ENCODE peak calls at places on chromosomes 1 and 21, in seven cellular contexts. W, F, Q, T, O, X and R are unnamed samples.

GRCh38 chr1:38444770-38445442 is 398.3 kb upstream of the POU3F1 start:
- DNase-seq in O (no peak), F (no peak), X (no peak), Q (no peak), T (no peak), W (no peak), R (no peak)

GRCh38 chr1:201223852-201224670 is 33.4 kb downstream of the IGFN1 start:
- DNase-seq in T (no peak), Q (no peak), X (no peak), F (no peak), W (no peak), O (no peak), R (no peak)

GRCh38 chr1:114341886-114342285 is 169.1 kb downstream of the TRIM33 start:
- DNase-seq in Q (no peak), W (peak), X (no peak), F (no peak), T (no peak), O (no peak), R (no peak)

GRCh38 chr1:243432136-243432535 is 176.3 kb downstream of the SDCCAG8 start:
- DNase-seq in F (no peak), W (no peak), Q (no peak), X (no peak), T (no peak), O (no peak), R (no peak)

GRCh38 chr1:39960461-39960958 is 5.6 kb downstream of the MFSD2A start:
- DNase-seq in W (no peak), Q (peak), F (peak), O (no peak), X (peak), T (peak), R (no peak)

GRCh38 chr21:46161180-46161799 is 5.9 kb upstream of the FTCD start:
- DNase-seq in T (no peak), O (no peak), W (no peak), X (peak), Q (peak), F (peak), R (no peak)

GRCh38 chr1:230002164-230002803 is 64.8 kb upstream of the GALNT2 start:
- DNase-seq in W (peak), Q (peak), F (peak), O (peak), X (no peak), T (no peak), R (no peak)

GRCh38 chr1:15799928-15800835 is 7.3 kb downstream of the UQCRHL start:
- DNase-seq in W (peak), O (no peak), X (no peak), F (peak), Q (peak), T (no peak), R (peak)

GRCh38 chr1:182909578-182909977 is 43.4 kb downstream of the SHCBP1L start:
- DNase-seq in O (no peak), Q (no peak), F (no peak), W (no peak), X (no peak), T (no peak), R (no peak)

GRCh38 chr1:35192056-35192852 is 691 bp downstream of the SFPQ start:
- DNase-seq in W (peak), O (peak), Q (peak), T (peak), X (peak), F (peak), R (peak)
- TF ChIP-seq CTCF in W (no peak), O (no peak), Q (peak), T (no peak), X (no peak), F (no peak), R (peak)

GRCh38 chr1:6546326-6546725 is 8.0 kb downstream of the NOL9 start:
- DNase-seq in Q (no peak), O (no peak), F (no peak), X (no peak), W (no peak), T (no peak), R (no peak)

GRCh38 chr1:6545276-6545934 is 8.9 kb downstream of the NOL9 start:
- DNase-seq in Q (no peak), X (no peak), F (no peak), O (no peak), T (no peak), W (peak), R (no peak)

GRCh38 chr1:6544831-6545230 is 9.5 kb downstream of the NOL9 start:
- DNase-seq in F (no peak), X (no peak), O (no peak), T (no peak), Q (no peak), W (peak), R (no peak)

DNA sequence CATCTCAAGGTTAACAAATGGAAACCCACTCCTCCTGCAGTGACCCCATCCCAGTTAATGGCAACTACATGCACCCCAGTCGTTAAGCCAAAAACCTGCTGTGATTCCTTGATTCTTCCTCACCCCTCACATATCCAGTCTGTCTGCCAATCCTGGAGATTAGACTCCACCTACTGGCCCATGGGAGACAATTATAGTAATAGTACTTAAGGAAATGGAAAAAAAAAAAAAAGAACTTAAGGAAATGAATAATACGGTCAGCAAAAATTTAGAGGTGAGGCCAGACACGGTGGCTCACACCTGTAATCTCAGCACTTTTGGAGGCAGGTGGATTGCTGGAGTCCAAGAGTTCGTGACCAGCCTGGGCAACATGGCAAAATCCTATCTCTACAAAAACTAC is 7.0 kb downstream of the NOL9 start:
- DNase-seq in O (peak), X (no peak), T (no peak), F (no peak), Q (no peak), W (peak), R (no peak)
- TF ChIP-seq CTCF in O (no peak), X (no peak), T (no peak), F (no peak), Q (no peak), W (peak), R (no peak)

GRCh38 chr1:208036177-208036808 is 125.4 kb upstream of the CD34 start:
- DNase-seq in F (no peak), O (no peak), W (peak), T (no peak), X (no peak), Q (no peak), R (no peak)
- TF ChIP-seq CTCF in F (no peak), O (no peak), W (peak), T (no peak), X (no peak), Q (no peak), R (peak)

GRCh38 chr1:165869343-165869742 is 41.9 kb downstream of the UCK2 start:
- DNase-seq in Q (no peak), T (no peak), O (no peak), W (peak), F (no peak), X (no peak), R (no peak)
- TF ChIP-seq CTCF in Q (no peak), T (no peak), O (no peak), W (peak), F (no peak), X (no peak), R (peak)